ENCODE peak calls at places on chromosomes 7 and 10, in seven cellular contexts. L is stimulated activated CD4-positive, alpha-beta T cell treated with anti-CD3 and anti-CD28 coated beads, Interleukin-15, amount 100 ng/mL, for 24 hours; J is adrenal gland; K is head of caudate nucleus; S is endothelial cell; Q is coronary artery; D is substantia nigra. U is an unnamed sample.

GRCh38 chr7:97179454-97180104 is 62.1 kb downstream of the SDHAF3 start:
- DNase-seq in D (no peak), J (peak), L (peak), Q (no peak), K (peak), S (peak), U (peak)

GRCh38 chr10:31704195-31704594 is 224.4 kb downstream of the ARHGAP12 start:
- DNase-seq in S (no peak), J (no peak), K (peak), Q (no peak), L (no peak), D (no peak), U (no peak)

GRCh38 chr10:75165684-75166622 is 44.6 kb upstream of the VDAC2 start:
- DNase-seq in Q (no peak), D (no peak), L (no peak), S (no peak), J (no peak), K (no peak), U (no peak)

GRCh38 chr10:2873769-2874168 is 193.6 kb upstream of the PFKP start:
- DNase-seq in L (no peak), D (no peak), K (no peak), Q (no peak), S (no peak), J (no peak), U (no peak)

GRCh38 chr7:28953628-28954027 is 4.5 kb downstream of the TRIL start:
- DNase-seq in S (no peak), Q (no peak), J (no peak), D (no peak), L (no peak), K (no peak), U (no peak)

GRCh38 chr10:70084189-70084588 is 31.5 kb downstream of the MACROH2A2 start:
- DNase-seq in D (no peak), Q (no peak), K (no peak), S (no peak), L (no peak), J (no peak), U (no peak)

GRCh38 chr7:33597181-33597580 is 308.2 kb upstream of the BMPER start:
- DNase-seq in S (no peak), K (no peak), L (no peak), Q (no peak), J (no peak), D (no peak), U (no peak)

GRCh38 chr10:18918545-18918944 is 130.1 kb upstream of the MALRD1 start:
- DNase-seq in S (no peak), K (no peak), J (no peak), L (no peak), D (no peak), Q (no peak), U (no peak)

GRCh38 chr7:32476816-32477648 is 13.1 kb downstream of the LSM5 start:
- DNase-seq in D (no peak), Q (no peak), J (no peak), L (no peak), S (no peak), K (no peak), U (no peak)

GRCh38 chr7:140223515-140224221 is 46.9 kb upstream of the KDM7A start:
- DNase-seq in J (no peak), Q (no peak), L (peak), S (no peak), D (no peak), K (no peak), U (peak)

GRCh38 chr10:78438094-78438906 is 404.6 kb downstream of the RPS24 start:
- DNase-seq in D (no peak), L (peak), S (no peak), Q (no peak), J (peak), K (no peak), U (no peak)

GRCh38 chr10:437698-438490 is 251.6 kb downstream of the DIP2C start:
- DNase-seq in K (no peak), S (no peak), L (no peak), J (no peak), D (no peak), Q (no peak), U (no peak)

GRCh38 chr7:141402277-141402996 is 148.8 kb upstream of the AGK start:
- DNase-seq in D (no peak), J (no peak), S (no peak), Q (no peak), K (no peak), L (no peak), U (no peak)